ENCODE peak calls at places on chromosomes 5 and 9, in nine cellular contexts. One of them, this sample, is unnamed.

GRCh38 chr9:23309800-23310199 is 516.2 kb downstream of the ELAVL2 start:
- DNase-seq in right atrium auricular region: no peak
- DNase-seq in cardiac muscle cell: no peak
- DNase-seq in PC-9: no peak
- DNase-seq in fibroblast of lung: no peak
- DNase-seq in small intestine: no peak
- DNase-seq in lung: no peak
- DNase-seq in GM23338: no peak
- DNase-seq in thyroid gland: no peak
- DNase-seq in this sample: no peak

GRCh38 chr5:139698461-139699146 is 50.5 kb downstream of the CXXC5 start:
- DNase-seq in right atrium auricular region: peak
- DNase-seq in cardiac muscle cell: peak
- DNase-seq in PC-9: no peak
- DNase-seq in fibroblast of lung: peak
- DNase-seq in small intestine: peak
- DNase-seq in lung: peak
- DNase-seq in GM23338: peak
- DNase-seq in thyroid gland: peak
- DNase-seq in this sample: peak

GRCh38 chr5:16776611-16777251 is 159.4 kb downstream of the MYO10 start:
- DNase-seq in right atrium auricular region: no peak
- DNase-seq in cardiac muscle cell: no peak
- DNase-seq in PC-9: no peak
- DNase-seq in fibroblast of lung: peak
- DNase-seq in small intestine: peak
- DNase-seq in lung: no peak
- DNase-seq in GM23338: peak
- DNase-seq in thyroid gland: peak
- DNase-seq in this sample: no peak

GRCh38 chr9:121538221-121538620 is 38.6 kb upstream of the GGTA1 start:
- DNase-seq in right atrium auricular region: no peak
- DNase-seq in cardiac muscle cell: no peak
- DNase-seq in PC-9: peak
- DNase-seq in fibroblast of lung: no peak
- DNase-seq in small intestine: no peak
- DNase-seq in lung: no peak
- DNase-seq in GM23338: peak
- DNase-seq in thyroid gland: no peak
- DNase-seq in this sample: no peak

GRCh38 chr5:156715287-156715686 is 134.8 kb upstream of the PPP1R2B start:
- DNase-seq in right atrium auricular region: no peak
- DNase-seq in cardiac muscle cell: no peak
- DNase-seq in PC-9: no peak
- DNase-seq in fibroblast of lung: no peak
- DNase-seq in small intestine: no peak
- DNase-seq in lung: no peak
- DNase-seq in GM23338: no peak
- DNase-seq in thyroid gland: no peak
- DNase-seq in this sample: no peak

GRCh38 chr5:3389471-3390026 is 206.1 kb upstream of the IRX1 start:
- DNase-seq in right atrium auricular region: no peak
- DNase-seq in cardiac muscle cell: no peak
- DNase-seq in PC-9: no peak
- DNase-seq in fibroblast of lung: no peak
- DNase-seq in small intestine: no peak
- DNase-seq in lung: peak
- DNase-seq in GM23338: peak
- DNase-seq in thyroid gland: no peak
- DNase-seq in this sample: no peak

GRCh38 chr5:129771058-129771838 is 23.4 kb downstream of the MINAR2 start:
- DNase-seq in right atrium auricular region: no peak
- DNase-seq in cardiac muscle cell: peak
- DNase-seq in PC-9: no peak
- DNase-seq in fibroblast of lung: peak
- DNase-seq in small intestine: peak
- DNase-seq in lung: peak
- DNase-seq in GM23338: peak
- DNase-seq in thyroid gland: peak
- DNase-seq in this sample: peak

GRCh38 chr5:42274913-42275312 is 148.3 kb upstream of the GHR start:
- DNase-seq in right atrium auricular region: no peak
- DNase-seq in cardiac muscle cell: no peak
- DNase-seq in PC-9: no peak
- DNase-seq in fibroblast of lung: peak
- DNase-seq in small intestine: no peak
- DNase-seq in lung: no peak
- DNase-seq in GM23338: peak
- DNase-seq in thyroid gland: no peak
- DNase-seq in this sample: no peak

GRCh38 chr5:172542651-172543131 is 88.4 kb upstream of the SH3PXD2B start:
- DNase-seq in right atrium auricular region: peak
- DNase-seq in cardiac muscle cell: no peak
- DNase-seq in PC-9: no peak
- DNase-seq in fibroblast of lung: no peak
- DNase-seq in small intestine: no peak
- DNase-seq in lung: no peak
- DNase-seq in GM23338: no peak
- DNase-seq in thyroid gland: no peak
- DNase-seq in this sample: no peak

GRCh38 chr5:138557677-138558076 is 14.6 kb upstream of the ETF1 start:
- DNase-seq in right atrium auricular region: no peak
- DNase-seq in cardiac muscle cell: no peak
- DNase-seq in PC-9: no peak
- DNase-seq in fibroblast of lung: no peak
- DNase-seq in small intestine: no peak
- DNase-seq in lung: no peak
- DNase-seq in GM23338: no peak
- DNase-seq in thyroid gland: no peak
- DNase-seq in this sample: no peak

GRCh38 chr5:41510176-41510831 is at the start of gene PLCXD3:
- DNase-seq in right atrium auricular region: peak
- DNase-seq in cardiac muscle cell: peak
- DNase-seq in PC-9: peak
- DNase-seq in fibroblast of lung: peak
- DNase-seq in small intestine: peak
- DNase-seq in lung: peak
- DNase-seq in GM23338: peak
- DNase-seq in thyroid gland: no peak
- DNase-seq in this sample: no peak

GRCh38 chr5:53893626-53894025 is 333.2 kb downstream of the NDUFS4 start:
- DNase-seq in right atrium auricular region: no peak
- DNase-seq in cardiac muscle cell: no peak
- DNase-seq in PC-9: no peak
- DNase-seq in fibroblast of lung: no peak
- DNase-seq in small intestine: no peak
- DNase-seq in lung: no peak
- DNase-seq in GM23338: no peak
- DNase-seq in thyroid gland: no peak
- DNase-seq in this sample: no peak

GRCh38 chr5:179256229-179257189 is 88.8 kb downstream of the ADAMTS2 start:
- DNase-seq in right atrium auricular region: peak
- DNase-seq in cardiac muscle cell: no peak
- DNase-seq in PC-9: no peak
- DNase-seq in fibroblast of lung: no peak
- DNase-seq in small intestine: no peak
- DNase-seq in lung: no peak
- DNase-seq in GM23338: no peak
- DNase-seq in thyroid gland: no peak
- DNase-seq in this sample: no peak

GRCh38 chr5:116621599-116621998 is 47.0 kb upstream of the SEMA6A start:
- DNase-seq in right atrium auricular region: no peak
- DNase-seq in cardiac muscle cell: no peak
- DNase-seq in PC-9: no peak
- DNase-seq in fibroblast of lung: no peak
- DNase-seq in small intestine: no peak
- DNase-seq in lung: no peak
- DNase-seq in GM23338: peak
- DNase-seq in thyroid gland: no peak
- DNase-seq in this sample: no peak

DNA sequence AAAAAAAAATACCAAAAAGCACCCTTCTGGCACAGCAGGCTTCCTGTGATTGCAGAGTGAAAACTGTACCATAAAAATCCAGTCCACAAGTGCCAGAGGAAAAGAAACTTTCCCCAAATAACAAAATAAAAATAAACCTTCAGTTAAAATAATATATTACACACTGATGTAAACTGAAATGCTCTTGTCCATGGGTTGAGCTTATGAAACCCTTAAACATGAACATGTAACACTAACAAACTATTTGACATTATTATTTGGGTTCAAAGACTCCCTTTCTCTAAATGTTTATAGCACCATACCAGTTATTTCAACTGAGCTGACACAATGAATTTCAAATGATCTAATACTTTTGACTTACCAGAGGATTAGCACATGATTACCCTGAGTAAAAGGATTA is 251.1 kb downstream of the BNC2 start:
- DNase-seq in right atrium auricular region: no peak
- DNase-seq in cardiac muscle cell: no peak
- DNase-seq in PC-9: no peak
- DNase-seq in fibroblast of lung: peak
- DNase-seq in small intestine: no peak
- DNase-seq in lung: no peak
- DNase-seq in GM23338: no peak
- DNase-seq in thyroid gland: no peak
- DNase-seq in this sample: no peak
- H3K27ac ChIP-seq in right atrium auricular region: no peak
- H3K27ac ChIP-seq in cardiac muscle cell: no peak
- H3K27ac ChIP-seq in PC-9: no peak
- H3K27ac ChIP-seq in fibroblast of lung: no peak
- H3K27ac ChIP-seq in small intestine: no peak
- H3K27ac ChIP-seq in lung: no peak
- H3K27ac ChIP-seq in GM23338: no peak
- H3K27ac ChIP-seq in thyroid gland: no peak
- H3K27ac ChIP-seq in this sample: no peak

GRCh38 chr5:154868702-154869101 is 10.3 kb downstream of the CNOT8 start:
- DNase-seq in right atrium auricular region: no peak
- DNase-seq in cardiac muscle cell: peak
- DNase-seq in PC-9: no peak
- DNase-seq in fibroblast of lung: no peak
- DNase-seq in small intestine: no peak
- DNase-seq in lung: no peak
- DNase-seq in GM23338: peak
- DNase-seq in thyroid gland: peak
- DNase-seq in this sample: peak
- H3K27ac ChIP-seq in right atrium auricular region: no peak
- H3K27ac ChIP-seq in cardiac muscle cell: peak
- H3K27ac ChIP-seq in PC-9: no peak
- H3K27ac ChIP-seq in fibroblast of lung: no peak
- H3K27ac ChIP-seq in small intestine: no peak
- H3K27ac ChIP-seq in lung: no peak
- H3K27ac ChIP-seq in GM23338: no peak
- H3K27ac ChIP-seq in thyroid gland: peak
- H3K27ac ChIP-seq in this sample: no peak

GRCh38 chr9:84278131-84278530 is 62.4 kb downstream of the SLC28A3 start:
- DNase-seq in right atrium auricular region: no peak
- DNase-seq in cardiac muscle cell: peak
- DNase-seq in PC-9: no peak
- DNase-seq in fibroblast of lung: no peak
- DNase-seq in small intestine: no peak
- DNase-seq in lung: no peak
- DNase-seq in GM23338: no peak
- DNase-seq in thyroid gland: no peak
- DNase-seq in this sample: no peak
- H3K27ac ChIP-seq in right atrium auricular region: no peak
- H3K27ac ChIP-seq in cardiac muscle cell: no peak
- H3K27ac ChIP-seq in PC-9: no peak
- H3K27ac ChIP-seq in fibroblast of lung: no peak
- H3K27ac ChIP-seq in small intestine: no peak
- H3K27ac ChIP-seq in lung: no peak
- H3K27ac ChIP-seq in GM23338: no peak
- H3K27ac ChIP-seq in thyroid gland: no peak
- H3K27ac ChIP-seq in this sample: no peak

GRCh38 chr5:74105126-74105780 is 479.3 kb downstream of the ARHGEF28 start:
- DNase-seq in right atrium auricular region: no peak
- DNase-seq in cardiac muscle cell: no peak
- DNase-seq in PC-9: no peak
- DNase-seq in fibroblast of lung: no peak
- DNase-seq in small intestine: no peak
- DNase-seq in lung: no peak
- DNase-seq in GM23338: no peak
- DNase-seq in thyroid gland: peak
- DNase-seq in this sample: no peak

GRCh38 chr5:74104469-74104868 is 478.5 kb downstream of the ARHGEF28 start:
- DNase-seq in right atrium auricular region: no peak
- DNase-seq in cardiac muscle cell: no peak
- DNase-seq in PC-9: no peak
- DNase-seq in fibroblast of lung: peak
- DNase-seq in small intestine: no peak
- DNase-seq in lung: no peak
- DNase-seq in GM23338: no peak
- DNase-seq in thyroid gland: no peak
- DNase-seq in this sample: no peak

GRCh38 chr5:74107899-74108298 is 481.9 kb downstream of the ARHGEF28 start:
- DNase-seq in right atrium auricular region: peak
- DNase-seq in cardiac muscle cell: no peak
- DNase-seq in PC-9: no peak
- DNase-seq in fibroblast of lung: no peak
- DNase-seq in small intestine: no peak
- DNase-seq in lung: no peak
- DNase-seq in GM23338: no peak
- DNase-seq in thyroid gland: no peak
- DNase-seq in this sample: no peak

GRCh38 chr5:74099538-74099937 is 473.5 kb downstream of the ARHGEF28 start:
- DNase-seq in right atrium auricular region: no peak
- DNase-seq in cardiac muscle cell: no peak
- DNase-seq in PC-9: no peak
- DNase-seq in fibroblast of lung: no peak
- DNase-seq in small intestine: no peak
- DNase-seq in lung: no peak
- DNase-seq in GM23338: no peak
- DNase-seq in thyroid gland: no peak
- DNase-seq in this sample: no peak

DNA sequence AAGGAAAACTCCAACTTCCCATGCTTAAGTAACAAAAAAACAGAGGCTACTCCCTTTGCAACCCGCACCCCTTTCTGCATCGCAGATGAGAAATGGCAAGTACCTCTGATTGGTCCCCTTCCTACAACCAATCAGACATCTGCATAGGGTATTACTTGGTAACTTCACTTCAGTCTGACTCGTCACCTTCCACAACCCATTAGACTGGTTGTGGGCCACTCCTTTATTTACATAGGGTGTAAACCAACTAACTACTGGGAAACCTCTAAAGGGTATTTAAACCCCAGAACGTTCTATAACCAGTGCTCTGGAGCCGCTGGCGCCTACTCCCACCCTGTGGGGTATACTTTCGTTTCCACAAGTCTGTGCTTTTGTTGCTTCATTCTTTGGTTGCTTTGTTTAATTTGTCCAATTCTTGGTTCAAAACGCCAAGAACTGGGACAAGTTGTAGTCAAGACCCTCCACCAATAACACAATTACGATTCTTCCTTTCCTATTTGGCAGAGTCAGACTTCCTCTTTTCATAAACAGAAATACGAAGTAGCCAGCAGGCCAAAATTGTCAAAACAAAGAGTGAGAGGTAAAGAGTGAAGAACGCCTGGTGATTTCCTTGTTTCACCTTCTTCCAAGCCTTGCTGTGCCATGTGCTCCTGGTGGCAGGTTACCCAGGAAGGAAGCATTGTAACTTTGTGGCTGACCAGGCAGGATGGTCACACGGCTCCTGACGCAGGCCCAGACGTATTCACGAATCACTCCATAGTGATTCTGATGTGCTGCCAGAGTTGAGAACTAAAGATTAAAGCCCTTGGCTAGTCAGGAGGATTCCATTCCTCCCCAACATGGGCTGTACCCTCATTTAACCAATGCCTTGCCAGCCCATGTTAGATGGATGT is 477.4 kb downstream of the ARHGEF28 start:
- DNase-seq in right atrium auricular region: no peak
- DNase-seq in cardiac muscle cell: no peak
- DNase-seq in PC-9: no peak
- DNase-seq in fibroblast of lung: peak
- DNase-seq in small intestine: no peak
- DNase-seq in lung: no peak
- DNase-seq in GM23338: no peak
- DNase-seq in thyroid gland: no peak
- DNase-seq in this sample: no peak
- H3K27ac ChIP-seq in right atrium auricular region: no peak
- H3K27ac ChIP-seq in cardiac muscle cell: no peak
- H3K27ac ChIP-seq in PC-9: no peak
- H3K27ac ChIP-seq in fibroblast of lung: no peak
- H3K27ac ChIP-seq in small intestine: no peak
- H3K27ac ChIP-seq in lung: no peak
- H3K27ac ChIP-seq in GM23338: no peak
- H3K27ac ChIP-seq in thyroid gland: no peak
- H3K27ac ChIP-seq in this sample: no peak

This sample was measured in OCI-LY7.